ENCODE peak calls at places on chromosomes 4 and X, in four cellular contexts. Q is ovary; P is CD8-positive, alpha-beta memory T cell; T is cardiac muscle cell. H is an unnamed sample.

GRCh38 chr4:89299153-89299789 is 8.3 kb downstream of the GPRIN3 start:
- DNase-seq in Q (no peak), P (peak), T (no peak), H (peak)

GRCh38 chr4:141772838-141773237 is 136.5 kb downstream of the IL15 start:
- DNase-seq in Q (no peak), P (no peak), T (no peak), H (no peak)

GRCh38 chr4:56311299-56311975 is 75.9 kb downstream of the AASDH start:
- DNase-seq in Q (no peak), P (no peak), T (no peak), H (no peak)

GRCh38 chrX:110213183-110213582 is 104.7 kb downstream of the AMMECR1 start:
- DNase-seq in Q (no peak), P (no peak), T (no peak), H (no peak)

GRCh38 chr4:9709724-9710123 is 71.7 kb upstream of the DRD5 start:
- DNase-seq in Q (no peak), P (no peak), T (no peak), H (no peak)

GRCh38 chr4:45283352-45283751 is 557.0 kb upstream of the GNPDA2 start:
- DNase-seq in Q (no peak), P (no peak), T (no peak), H (no peak)

GRCh38 chr4:149279790-149280189 is 535.9 kb downstream of the IQCM start:
- DNase-seq in Q (no peak), P (no peak), T (peak), H (no peak)

GRCh38 chrX:55167124-55167523 is 53.0 kb upstream of the PAGE5 start:
- DNase-seq in Q (no peak), P (no peak), T (no peak), H (no peak)

GRCh38 chrX:26649534-26649933 is 433.6 kb downstream of the MAGEB5 start:
- DNase-seq in Q (no peak), P (no peak), T (peak), H (no peak)

DNA sequence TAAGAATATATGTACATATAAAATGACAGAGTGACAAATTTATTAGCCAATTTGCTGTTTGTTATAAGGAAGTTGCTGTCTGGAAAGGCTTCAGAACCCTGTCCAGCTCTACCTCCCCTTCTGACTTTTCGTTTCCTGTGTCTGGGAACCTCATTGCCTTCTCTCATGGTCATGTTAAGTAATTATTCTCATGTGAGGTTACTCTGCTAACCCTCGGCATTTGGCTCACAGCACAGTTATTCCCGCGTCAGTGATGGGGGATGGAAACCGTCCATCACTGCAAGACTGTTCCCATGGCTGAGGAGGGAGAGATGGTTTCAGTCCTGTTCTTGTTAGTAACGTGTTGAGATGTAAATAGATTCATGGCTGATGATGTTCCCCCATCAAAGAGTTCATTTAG is 11.9 kb downstream of the EDNRA start:
- DNase-seq in Q (peak), P (no peak), T (peak), H (no peak)
- H3K27ac ChIP-seq in Q (no peak), P (no peak), T (no peak), H (no peak)

GRCh38 chr4:38926917-38927316 is 59.3 kb downstream of the FAM114A1 start:
- DNase-seq in Q (no peak), P (no peak), T (no peak), H (no peak)
- H3K27ac ChIP-seq in Q (no peak), P (no peak), T (no peak), H (no peak)

GRCh38 chr4:4781936-4782754 is 77.3 kb upstream of the MSX1 start:
- DNase-seq in Q (no peak), P (no peak), T (peak), H (no peak)
- H3K27ac ChIP-seq in Q (no peak), P (no peak), T (no peak), H (no peak)

DNA sequence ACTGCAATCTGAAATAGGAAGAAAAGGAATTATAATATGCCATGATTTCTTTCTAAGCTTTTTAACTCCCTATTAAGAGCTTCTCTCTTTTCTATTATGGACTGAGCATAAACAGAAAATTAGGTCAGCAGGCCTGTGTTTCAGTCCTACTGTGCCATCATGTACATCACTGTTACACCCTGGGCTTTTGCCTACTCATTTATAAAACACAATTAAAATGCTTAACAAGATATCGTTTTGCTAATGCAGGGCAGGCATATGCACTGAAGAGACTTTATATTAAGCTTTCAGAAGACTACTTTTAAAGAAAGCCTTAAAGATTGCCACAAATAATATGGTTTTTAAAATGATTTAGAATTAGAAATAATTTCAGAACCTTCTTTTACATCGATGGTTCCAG is 828 bp upstream of the BBS12 start:
- DNase-seq in Q (no peak), P (no peak), T (no peak), H (no peak)
- H3K27ac ChIP-seq in Q (no peak), P (peak), T (peak), H (no peak)

H was measured in small intestine.